ENCODE peak calls at places on chromosomes 16 and 17, in four cellular contexts. One of them, this sample, is unnamed.

GRCh38 chr16:28219283-28219682 is 7.5 kb upstream of the XPO6 start:
- DNase-seq in amygdala: no peak
- DNase-seq in glutamatergic neuron: no peak
- DNase-seq in ACHN: no peak
- DNase-seq in this sample: no peak

GRCh38 chr16:68985855-68986254 is 119.6 kb upstream of the HAS3 start:
- DNase-seq in ACHN: no peak
- DNase-seq in amygdala: no peak
- DNase-seq in glutamatergic neuron: no peak
- DNase-seq in this sample: peak

GRCh38 chr17:51371732-51372151 is 111.4 kb downstream of the UTP18 start:
- DNase-seq in ACHN: peak
- DNase-seq in glutamatergic neuron: peak
- DNase-seq in amygdala: peak
- DNase-seq in this sample: peak

GRCh38 chr17:56690441-56691291 is 97.2 kb downstream of the NOG start:
- DNase-seq in glutamatergic neuron: no peak
- DNase-seq in ACHN: peak
- DNase-seq in amygdala: no peak
- DNase-seq in this sample: peak

GRCh38 chr16:569445-570254 is at the start of gene PIGQ:
- DNase-seq in glutamatergic neuron: peak
- DNase-seq in ACHN: peak
- DNase-seq in amygdala: peak
- DNase-seq in this sample: no peak

GRCh38 chr17:29086628-29087332 is 43.8 kb downstream of the PIPOX start:
- DNase-seq in glutamatergic neuron: no peak
- DNase-seq in ACHN: no peak
- DNase-seq in amygdala: no peak
- DNase-seq in this sample: no peak

GRCh38 chr17:49454050-49454449 is 39.4 kb upstream of the PHB1 start:
- DNase-seq in glutamatergic neuron: no peak
- DNase-seq in amygdala: peak
- DNase-seq in ACHN: no peak
- DNase-seq in this sample: no peak

GRCh38 chr16:17224859-17225258 is 245.9 kb downstream of the XYLT1 start:
- DNase-seq in amygdala: peak
- DNase-seq in glutamatergic neuron: no peak
- DNase-seq in ACHN: no peak
- DNase-seq in this sample: no peak

GRCh38 chr17:10651927-10652326 is 5.2 kb downstream of the MYH3 start:
- DNase-seq in glutamatergic neuron: no peak
- DNase-seq in amygdala: no peak
- DNase-seq in ACHN: no peak
- DNase-seq in this sample: no peak

GRCh38 chr16:56983211-56983751 is 6.1 kb upstream of the NLRC5 start:
- DNase-seq in amygdala: no peak
- DNase-seq in glutamatergic neuron: no peak
- DNase-seq in ACHN: no peak
- DNase-seq in this sample: no peak

GRCh38 chr16:24010440-24011089 is 174.8 kb downstream of the PRKCB start:
- DNase-seq in amygdala: peak
- DNase-seq in glutamatergic neuron: peak
- DNase-seq in ACHN: peak
- DNase-seq in this sample: peak

GRCh38 chr17:10278218-10278617 is 79.8 kb upstream of the GAS7 start:
- DNase-seq in ACHN: no peak
- DNase-seq in amygdala: no peak
- DNase-seq in glutamatergic neuron: no peak
- DNase-seq in this sample: no peak

GRCh38 chr17:44910231-44911106 is 4.8 kb downstream of the GFAP start:
- DNase-seq in amygdala: no peak
- DNase-seq in glutamatergic neuron: no peak
- DNase-seq in ACHN: no peak
- DNase-seq in this sample: no peak

GRCh38 chr17:185445-186138 is 4.1 kb upstream of the DOC2B start:
- DNase-seq in glutamatergic neuron: no peak
- DNase-seq in amygdala: no peak
- DNase-seq in ACHN: no peak
- DNase-seq in this sample: no peak

GRCh38 chr16:85221081-85221809 is 109.0 kb upstream of the CIBAR2 start:
- DNase-seq in amygdala: no peak
- DNase-seq in glutamatergic neuron: peak
- DNase-seq in ACHN: no peak
- DNase-seq in this sample: no peak

GRCh38 chr17:46943511-46944393 is 20.8 kb downstream of the GOSR2 start:
- DNase-seq in glutamatergic neuron: no peak
- DNase-seq in ACHN: no peak
- DNase-seq in amygdala: no peak
- DNase-seq in this sample: peak

GRCh38 chr16:26951950-26952349 is 114.8 kb upstream of the C16orf82 start:
- DNase-seq in ACHN: no peak
- DNase-seq in glutamatergic neuron: no peak
- DNase-seq in amygdala: no peak
- DNase-seq in this sample: no peak

GRCh38 chr16:88466175-88466862 is 13.2 kb downstream of the ZFPM1 start:
- DNase-seq in glutamatergic neuron: no peak
- DNase-seq in amygdala: no peak
- DNase-seq in ACHN: no peak
- DNase-seq in this sample: no peak

GRCh38 chr17:30521766-30522165 is 44.6 kb downstream of the GOSR1 start:
- DNase-seq in amygdala: no peak
- DNase-seq in ACHN: no peak
- DNase-seq in glutamatergic neuron: no peak
- DNase-seq in this sample: no peak

GRCh38 chr17:44556114-44556853 is 1.0 kb upstream of the FZD2 start:
- DNase-seq in amygdala: no peak
- DNase-seq in ACHN: peak
- DNase-seq in glutamatergic neuron: peak
- DNase-seq in this sample: peak

GRCh38 chr16:17515421-17516210 is 44.9 kb upstream of the XYLT1 start:
- DNase-seq in glutamatergic neuron: no peak
- DNase-seq in ACHN: no peak
- DNase-seq in amygdala: no peak
- DNase-seq in this sample: no peak

GRCh38 chr16:1033128-1033679 is 39.3 kb upstream of the SSTR5 start:
- DNase-seq in glutamatergic neuron: no peak
- DNase-seq in amygdala: no peak
- DNase-seq in ACHN: no peak
- DNase-seq in this sample: no peak

GRCh38 chr17:1143573-1143972 is 36.2 kb downstream of the ABR start:
- DNase-seq in amygdala: no peak
- DNase-seq in ACHN: no peak
- DNase-seq in glutamatergic neuron: peak
- DNase-seq in this sample: no peak

GRCh38 chr16:81360135-81360534 is 45.4 kb downstream of the GAN start:
- DNase-seq in amygdala: no peak
- DNase-seq in glutamatergic neuron: no peak
- DNase-seq in ACHN: no peak
- DNase-seq in this sample: no peak

GRCh38 chr16:21001262-21001661 is 100.7 kb downstream of the LYRM1 start:
- DNase-seq in ACHN: peak
- DNase-seq in amygdala: no peak
- DNase-seq in glutamatergic neuron: peak
- DNase-seq in this sample: peak

GRCh38 chr17:61461967-61462733 is 9.9 kb downstream of the TBX4 start:
- DNase-seq in amygdala: no peak
- DNase-seq in ACHN: no peak
- DNase-seq in glutamatergic neuron: no peak
- DNase-seq in this sample: no peak

GRCh38 chr16:85947511-85948509 is 48.8 kb downstream of the IRF8 start:
- DNase-seq in amygdala: no peak
- DNase-seq in ACHN: no peak
- DNase-seq in glutamatergic neuron: no peak
- DNase-seq in this sample: no peak

GRCh38 chr16:83002351-83003334 is 375.9 kb downstream of the CDH13 start:
- DNase-seq in amygdala: no peak
- DNase-seq in ACHN: no peak
- DNase-seq in glutamatergic neuron: no peak
- DNase-seq in this sample: no peak

GRCh38 chr16:29645699-29646187 is 17.3 kb upstream of the SPN start:
- DNase-seq in ACHN: no peak
- DNase-seq in glutamatergic neuron: no peak
- DNase-seq in amygdala: no peak
- DNase-seq in this sample: peak

GRCh38 chr17:41919165-41919817 is 540 bp upstream of the ACLY start:
- DNase-seq in ACHN: peak
- DNase-seq in amygdala: peak
- DNase-seq in glutamatergic neuron: no peak
- DNase-seq in this sample: peak

GRCh38 chr17:56752263-56752662 is 81.5 kb downstream of the C17orf67 start:
- DNase-seq in amygdala: no peak
- DNase-seq in ACHN: no peak
- DNase-seq in glutamatergic neuron: no peak
- DNase-seq in this sample: no peak

GRCh38 chr16:50718061-50718760 is 23.7 kb upstream of the CYLD start:
- DNase-seq in glutamatergic neuron: no peak
- DNase-seq in amygdala: no peak
- DNase-seq in ACHN: no peak
- DNase-seq in this sample: no peak

GRCh38 chr16:89104930-89105571 is 11.4 kb downstream of the ACSF3 start:
- DNase-seq in amygdala: no peak
- DNase-seq in ACHN: no peak
- DNase-seq in glutamatergic neuron: peak
- DNase-seq in this sample: no peak